ENCODE peak calls at places on chromosomes 2 and 18, in eight cellular contexts. I, X, B, E, V, D, Y and R are unnamed samples.

GRCh38 chr2:39938035-39938835 is 159.2 kb upstream of the THUMPD2 start:
- DNase-seq in E (no peak), I (peak; percentile 53), V (no peak), Y (peak; percentile 45), D (no peak), X (no peak), B (no peak), R (no peak)

GRCh38 chr2:36462311-36462710 is 106.7 kb downstream of the CRIM1 start:
- DNase-seq in X (no peak), B (no peak), E (no peak), Y (no peak), D (no peak), I (peak; percentile 51), V (no peak), R (no peak)

GRCh38 chr2:106990307-106990706 is 104.3 kb upstream of the ST6GAL2 start:
- DNase-seq in D (no peak), Y (no peak), V (no peak), I (peak; percentile 96), B (no peak), X (no peak), E (no peak), R (no peak)

GRCh38 chr2:101307503-101307902 is 998 bp downstream of the RNF149 start:
- DNase-seq in I (peak; percentile 26), B (no peak), X (no peak), V (no peak), E (no peak), Y (no peak), D (no peak), R (no peak)

GRCh38 chr2:96526101-96526591 is 10.4 kb upstream of the ARID5A start:
- DNase-seq in V (no peak), I (no peak), B (no peak), X (no peak), Y (no peak), E (no peak), D (no peak), R (peak; percentile 64)

GRCh38 chr2:97857553-97857952 is 138.2 kb downstream of the TMEM131 start:
- DNase-seq in E (no peak), B (peak; percentile 18), X (no peak), D (no peak), Y (no peak), V (no peak), I (no peak), R (no peak)

GRCh38 chr18:49059028-49059670 is 108.4 kb upstream of the SMAD7 start:
- DNase-seq in E (no peak), Y (no peak), B (no peak), I (no peak), X (no peak), D (no peak), V (no peak), R (no peak)

GRCh38 chr2:18311413-18311812 is 249.0 kb downstream of the RDH14 start:
- DNase-seq in E (no peak), I (peak; percentile 16), V (no peak), X (no peak), D (no peak), Y (peak; percentile 77), B (peak; percentile 49), R (no peak)

GRCh38 chr2:127857494-127857818 is 499 bp downstream of the POLR2D start:
- DNase-seq in E (no peak), I (no peak), D (no peak), Y (peak; percentile 60), X (no peak), B (peak; percentile 52), V (no peak), R (no peak)

GRCh38 chr2:107602801-107603200 is 223.9 kb upstream of the RGPD4 start:
- DNase-seq in X (no peak), B (no peak), E (no peak), D (no peak), Y (no peak), V (no peak), I (no peak), R (no peak)

GRCh38 chr2:150674283-150674682 is 186.8 kb upstream of the RND3 start:
- DNase-seq in X (no peak), Y (no peak), B (no peak), D (no peak), V (no peak), E (no peak), I (peak; percentile 39), R (no peak)

GRCh38 chr2:25077792-25078170 is 35.9 kb downstream of the EFR3B start:
- DNase-seq in X (no peak), I (no peak), Y (no peak), D (no peak), B (no peak), V (no peak), E (no peak), R (no peak)